ENCODE peak calls at places on chromosomes 6 and 20, in ten cellular contexts. One of them, this sample, is unnamed.

GRCh38 chr20:58225490-58226200 is 2.8 kb downstream of the ANKRD60 start:
- DNase-seq in adrenal gland: no peak
- DNase-seq in heart left ventricle: no peak
- DNase-seq in ovary: no peak
- DNase-seq in sigmoid colon: peak
- DNase-seq in body of pancreas: no peak
- DNase-seq in A549: no peak
- DNase-seq in HCT116: no peak
- DNase-seq in IMR-90: no peak
- DNase-seq in transverse colon: no peak
- DNase-seq in this sample: no peak

GRCh38 chr6:291697-292505 is at the start of gene DUSP22:
- DNase-seq in adrenal gland: peak
- DNase-seq in ovary: peak
- DNase-seq in A549: peak
- DNase-seq in transverse colon: peak
- DNase-seq in sigmoid colon: peak
- DNase-seq in body of pancreas: peak
- DNase-seq in IMR-90: peak
- DNase-seq in heart left ventricle: peak
- DNase-seq in HCT116: peak
- DNase-seq in this sample: peak

GRCh38 chr6:158321960-158322359 is 9.7 kb downstream of the TULP4 start:
- DNase-seq in IMR-90: peak
- DNase-seq in transverse colon: no peak
- DNase-seq in ovary: no peak
- DNase-seq in sigmoid colon: no peak
- DNase-seq in body of pancreas: no peak
- DNase-seq in A549: no peak
- DNase-seq in adrenal gland: no peak
- DNase-seq in HCT116: no peak
- DNase-seq in heart left ventricle: no peak
- DNase-seq in this sample: no peak

GRCh38 chr6:31732029-31732428 is 2.9 kb upstream of the DDAH2 start:
- DNase-seq in HCT116: no peak
- DNase-seq in heart left ventricle: no peak
- DNase-seq in ovary: no peak
- DNase-seq in sigmoid colon: no peak
- DNase-seq in body of pancreas: no peak
- DNase-seq in IMR-90: no peak
- DNase-seq in transverse colon: no peak
- DNase-seq in A549: no peak
- DNase-seq in adrenal gland: no peak
- DNase-seq in this sample: no peak

GRCh38 chr20:21185849-21186248 is 60.0 kb downstream of the KIZ start:
- DNase-seq in HCT116: no peak
- DNase-seq in body of pancreas: no peak
- DNase-seq in transverse colon: no peak
- DNase-seq in A549: no peak
- DNase-seq in sigmoid colon: no peak
- DNase-seq in heart left ventricle: no peak
- DNase-seq in IMR-90: no peak
- DNase-seq in adrenal gland: no peak
- DNase-seq in ovary: no peak
- DNase-seq in this sample: no peak

GRCh38 chr20:25129908-25130307 is 48.0 kb upstream of the VSX1 start:
- DNase-seq in heart left ventricle: no peak
- DNase-seq in A549: no peak
- DNase-seq in transverse colon: no peak
- DNase-seq in HCT116: no peak
- DNase-seq in sigmoid colon: no peak
- DNase-seq in IMR-90: no peak
- DNase-seq in adrenal gland: no peak
- DNase-seq in ovary: no peak
- DNase-seq in body of pancreas: no peak
- DNase-seq in this sample: no peak

GRCh38 chr6:129211626-129212025 is 328.7 kb downstream of the LAMA2 start:
- DNase-seq in A549: no peak
- DNase-seq in adrenal gland: no peak
- DNase-seq in sigmoid colon: no peak
- DNase-seq in HCT116: no peak
- DNase-seq in body of pancreas: no peak
- DNase-seq in heart left ventricle: no peak
- DNase-seq in transverse colon: no peak
- DNase-seq in ovary: no peak
- DNase-seq in IMR-90: no peak
- DNase-seq in this sample: no peak

GRCh38 chr6:100230976-100231316 is 233.8 kb downstream of the SIM1 start:
- DNase-seq in ovary: no peak
- DNase-seq in heart left ventricle: no peak
- DNase-seq in HCT116: no peak
- DNase-seq in sigmoid colon: no peak
- DNase-seq in body of pancreas: no peak
- DNase-seq in transverse colon: no peak
- DNase-seq in IMR-90: peak
- DNase-seq in adrenal gland: no peak
- DNase-seq in A549: peak
- DNase-seq in this sample: no peak

GRCh38 chr20:17576215-17576614 is 6.3 kb downstream of the DSTN start:
- DNase-seq in adrenal gland: no peak
- DNase-seq in ovary: no peak
- DNase-seq in IMR-90: no peak
- DNase-seq in HCT116: no peak
- DNase-seq in body of pancreas: no peak
- DNase-seq in sigmoid colon: no peak
- DNase-seq in A549: no peak
- DNase-seq in transverse colon: no peak
- DNase-seq in heart left ventricle: no peak
- DNase-seq in this sample: no peak

GRCh38 chr6:67653561-67653960 is 981.5 kb upstream of the ADGRB3 start:
- DNase-seq in transverse colon: no peak
- DNase-seq in ovary: no peak
- DNase-seq in sigmoid colon: no peak
- DNase-seq in HCT116: no peak
- DNase-seq in body of pancreas: no peak
- DNase-seq in IMR-90: no peak
- DNase-seq in heart left ventricle: no peak
- DNase-seq in A549: no peak
- DNase-seq in adrenal gland: no peak
- DNase-seq in this sample: no peak

GRCh38 chr6:30612687-30613248 is 4.3 kb downstream of the PPP1R10 start:
- DNase-seq in body of pancreas: no peak
- DNase-seq in A549: no peak
- DNase-seq in HCT116: no peak
- DNase-seq in ovary: no peak
- DNase-seq in sigmoid colon: peak
- DNase-seq in adrenal gland: no peak
- DNase-seq in IMR-90: peak
- DNase-seq in transverse colon: no peak
- DNase-seq in heart left ventricle: no peak
- DNase-seq in this sample: no peak

GRCh38 chr6:157592566-157592965 is 211.6 kb downstream of the ZDHHC14 start:
- DNase-seq in body of pancreas: no peak
- DNase-seq in adrenal gland: no peak
- DNase-seq in A549: no peak
- DNase-seq in transverse colon: no peak
- DNase-seq in ovary: no peak
- DNase-seq in IMR-90: no peak
- DNase-seq in heart left ventricle: no peak
- DNase-seq in sigmoid colon: no peak
- DNase-seq in HCT116: no peak
- DNase-seq in this sample: peak

GRCh38 chr6:16239798-16240123 is 1.4 kb downstream of the GMPR start:
- DNase-seq in ovary: no peak
- DNase-seq in transverse colon: no peak
- DNase-seq in body of pancreas: peak
- DNase-seq in HCT116: peak
- DNase-seq in A549: peak
- DNase-seq in heart left ventricle: no peak
- DNase-seq in adrenal gland: peak
- DNase-seq in sigmoid colon: no peak
- DNase-seq in IMR-90: peak
- DNase-seq in this sample: no peak

GRCh38 chr6:88183503-88183902 is 17.4 kb upstream of the CNR1 start:
- DNase-seq in transverse colon: no peak
- DNase-seq in HCT116: no peak
- DNase-seq in IMR-90: no peak
- DNase-seq in body of pancreas: no peak
- DNase-seq in ovary: no peak
- DNase-seq in sigmoid colon: no peak
- DNase-seq in adrenal gland: no peak
- DNase-seq in heart left ventricle: no peak
- DNase-seq in A549: no peak
- DNase-seq in this sample: no peak

GRCh38 chr6:11265932-11266331 is 33.5 kb upstream of the NEDD9 start:
- DNase-seq in HCT116: no peak
- DNase-seq in adrenal gland: no peak
- DNase-seq in A549: no peak
- DNase-seq in sigmoid colon: no peak
- DNase-seq in IMR-90: no peak
- DNase-seq in body of pancreas: no peak
- DNase-seq in ovary: no peak
- DNase-seq in heart left ventricle: no peak
- DNase-seq in transverse colon: no peak
- DNase-seq in this sample: no peak

GRCh38 chr6:166866839-166867637 is 89.3 kb downstream of the RNASET2 start:
- DNase-seq in body of pancreas: no peak
- DNase-seq in adrenal gland: no peak
- DNase-seq in heart left ventricle: no peak
- DNase-seq in transverse colon: no peak
- DNase-seq in A549: no peak
- DNase-seq in sigmoid colon: no peak
- DNase-seq in HCT116: no peak
- DNase-seq in IMR-90: no peak
- DNase-seq in ovary: no peak
- DNase-seq in this sample: peak

GRCh38 chr6:163001341-163001740 is 273.6 kb downstream of the PACRG start:
- DNase-seq in adrenal gland: no peak
- DNase-seq in ovary: no peak
- DNase-seq in heart left ventricle: no peak
- DNase-seq in sigmoid colon: no peak
- DNase-seq in body of pancreas: no peak
- DNase-seq in IMR-90: no peak
- DNase-seq in transverse colon: no peak
- DNase-seq in A549: no peak
- DNase-seq in HCT116: no peak
- DNase-seq in this sample: no peak

GRCh38 chr20:35539756-35540212 is 2.1 kb upstream of the ERGIC3 start:
- DNase-seq in body of pancreas: peak
- DNase-seq in heart left ventricle: no peak
- DNase-seq in HCT116: no peak
- DNase-seq in transverse colon: peak
- DNase-seq in sigmoid colon: no peak
- DNase-seq in ovary: no peak
- DNase-seq in adrenal gland: no peak
- DNase-seq in A549: peak
- DNase-seq in IMR-90: no peak
- DNase-seq in this sample: no peak

GRCh38 chr20:35542990-35543389 is 1.1 kb downstream of the ERGIC3 start:
- DNase-seq in ovary: no peak
- DNase-seq in sigmoid colon: no peak
- DNase-seq in IMR-90: no peak
- DNase-seq in transverse colon: no peak
- DNase-seq in body of pancreas: no peak
- DNase-seq in A549: no peak
- DNase-seq in HCT116: no peak
- DNase-seq in heart left ventricle: no peak
- DNase-seq in adrenal gland: no peak
- DNase-seq in this sample: no peak

GRCh38 chr20:35541118-35541782 is 628 bp upstream of the ERGIC3 start:
- DNase-seq in A549: no peak
- DNase-seq in ovary: no peak
- DNase-seq in body of pancreas: no peak
- DNase-seq in sigmoid colon: no peak
- DNase-seq in adrenal gland: no peak
- DNase-seq in IMR-90: no peak
- DNase-seq in transverse colon: no peak
- DNase-seq in HCT116: no peak
- DNase-seq in heart left ventricle: no peak
- DNase-seq in this sample: no peak

GRCh38 chr20:35544436-35544835 is 2.6 kb downstream of the ERGIC3 start:
- DNase-seq in sigmoid colon: no peak
- DNase-seq in ovary: no peak
- DNase-seq in IMR-90: no peak
- DNase-seq in A549: no peak
- DNase-seq in body of pancreas: no peak
- DNase-seq in heart left ventricle: no peak
- DNase-seq in HCT116: no peak
- DNase-seq in adrenal gland: no peak
- DNase-seq in transverse colon: no peak
- DNase-seq in this sample: no peak

GRCh38 chr20:35541783-35542662 is at the start of gene ERGIC3:
- DNase-seq in HCT116: peak
- DNase-seq in adrenal gland: peak
- DNase-seq in IMR-90: peak
- DNase-seq in A549: peak
- DNase-seq in ovary: peak
- DNase-seq in sigmoid colon: peak
- DNase-seq in heart left ventricle: peak
- DNase-seq in transverse colon: peak
- DNase-seq in body of pancreas: peak
- DNase-seq in this sample: peak
- TF ChIP-seq POLR2A in HCT116: peak
- TF ChIP-seq POLR2A in adrenal gland: peak
- TF ChIP-seq POLR2A in IMR-90: no peak
- TF ChIP-seq POLR2A in A549: peak
- TF ChIP-seq POLR2A in ovary: peak
- TF ChIP-seq POLR2A in sigmoid colon: no peak
- TF ChIP-seq POLR2A in heart left ventricle: peak
- TF ChIP-seq POLR2A in transverse colon: peak
- TF ChIP-seq POLR2A in body of pancreas: peak
- TF ChIP-seq POLR2A in this sample: no peak

GRCh38 chr6:44075137-44076015 is 51.9 kb downstream of the MRPL14 start:
- DNase-seq in adrenal gland: no peak
- DNase-seq in heart left ventricle: no peak
- DNase-seq in IMR-90: no peak
- DNase-seq in HCT116: no peak
- DNase-seq in A549: no peak
- DNase-seq in sigmoid colon: no peak
- DNase-seq in body of pancreas: no peak
- DNase-seq in transverse colon: no peak
- DNase-seq in ovary: no peak
- DNase-seq in this sample: no peak
- TF ChIP-seq CTCF in adrenal gland: no peak
- TF ChIP-seq CTCF in heart left ventricle: no peak
- TF ChIP-seq CTCF in IMR-90: no peak
- TF ChIP-seq CTCF in HCT116: no peak
- TF ChIP-seq CTCF in A549: no peak
- TF ChIP-seq CTCF in sigmoid colon: no peak
- TF ChIP-seq CTCF in body of pancreas: no peak
- TF ChIP-seq CTCF in transverse colon: no peak
- TF ChIP-seq CTCF in ovary: no peak
- TF ChIP-seq CTCF in this sample: no peak

GRCh38 chr20:47317127-47317895 is 39.2 kb downstream of the ZMYND8 start:
- DNase-seq in A549: peak
- DNase-seq in HCT116: peak
- DNase-seq in body of pancreas: peak
- DNase-seq in sigmoid colon: peak
- DNase-seq in transverse colon: peak
- DNase-seq in ovary: peak
- DNase-seq in heart left ventricle: peak
- DNase-seq in IMR-90: peak
- DNase-seq in adrenal gland: peak
- DNase-seq in this sample: peak
- TF ChIP-seq POLR2A in A549: no peak
- TF ChIP-seq POLR2A in HCT116: no peak
- TF ChIP-seq POLR2A in body of pancreas: no peak
- TF ChIP-seq POLR2A in sigmoid colon: peak
- TF ChIP-seq POLR2A in transverse colon: peak
- TF ChIP-seq POLR2A in ovary: peak
- TF ChIP-seq POLR2A in heart left ventricle: peak
- TF ChIP-seq POLR2A in IMR-90: peak
- TF ChIP-seq POLR2A in adrenal gland: peak
- TF ChIP-seq POLR2A in this sample: no peak

GRCh38 chr20:47020231-47020630 is 125.6 kb downstream of the EYA2 start:
- DNase-seq in sigmoid colon: no peak
- DNase-seq in A549: no peak
- DNase-seq in transverse colon: no peak
- DNase-seq in IMR-90: peak
- DNase-seq in adrenal gland: no peak
- DNase-seq in ovary: no peak
- DNase-seq in HCT116: no peak
- DNase-seq in heart left ventricle: no peak
- DNase-seq in body of pancreas: no peak
- DNase-seq in this sample: no peak
- TF ChIP-seq CTCF in sigmoid colon: no peak
- TF ChIP-seq CTCF in A549: no peak
- TF ChIP-seq CTCF in transverse colon: no peak
- TF ChIP-seq CTCF in IMR-90: peak
- TF ChIP-seq CTCF in adrenal gland: no peak
- TF ChIP-seq CTCF in ovary: no peak
- TF ChIP-seq CTCF in HCT116: no peak
- TF ChIP-seq CTCF in heart left ventricle: no peak
- TF ChIP-seq CTCF in body of pancreas: no peak
- TF ChIP-seq CTCF in this sample: no peak